ENCODE peak calls at places on chromosome 6, in nine cellular contexts. F, Y, B, T, X, H, K, L and W are unnamed samples.

GRCh38 chr6:46888031-46888430 is 33.7 kb downstream of the ADGRF5 start:
- DNase-seq in X (no peak), L (no peak), Y (no peak), K (no peak), H (no peak), F (no peak), T (peak), B (peak), W (peak)

GRCh38 chr6:135182120-135182992 is 1.2 kb downstream of the MYB start:
- DNase-seq in T (no peak), B (peak), F (peak), K (peak), L (peak), H (peak), Y (peak), X (peak), W (peak)

GRCh38 chr6:45607818-45608217 is 230.1 kb upstream of the SUPT3H start:
- DNase-seq in F (no peak), H (no peak), B (peak), T (peak), X (no peak), Y (peak), L (no peak), K (no peak), W (no peak)

GRCh38 chr6:83615025-83615999 is 93.6 kb downstream of the SNAP91 start:
- DNase-seq in B (peak), L (no peak), F (peak), H (no peak), T (peak), X (peak), Y (peak), K (peak), W (no peak)

GRCh38 chr6:13278184-13278583 is 50.2 kb downstream of the TBC1D7 start:
- DNase-seq in L (no peak), H (no peak), K (peak), Y (peak), T (no peak), B (no peak), X (no peak), F (peak), W (no peak)

GRCh38 chr6:128600397-128600951 is 80.1 kb upstream of the PTPRK start:
- DNase-seq in T (peak), F (no peak), Y (peak), K (no peak), H (no peak), B (peak), X (peak), L (no peak), W (no peak)

GRCh38 chr6:162857321-162857720 is 129.5 kb downstream of the PACRG start:
- DNase-seq in F (no peak), L (no peak), T (no peak), B (no peak), K (no peak), X (no peak), H (no peak), Y (no peak), W (no peak)

GRCh38 chr6:111724505-111724904 is 118.8 kb upstream of the TRAF3IP2 start:
- DNase-seq in T (no peak), Y (peak), X (no peak), F (no peak), B (no peak), L (no peak), K (no peak), H (no peak), W (no peak)

GRCh38 chr6:78911218-78911617 is 43.9 kb downstream of the IRAK1BP1 start:
- DNase-seq in Y (no peak), F (no peak), H (no peak), B (no peak), K (no peak), L (no peak), T (peak), X (no peak), W (no peak)

GRCh38 chr6:74657033-74657432 is 548.8 kb downstream of the COL12A1 start:
- DNase-seq in Y (no peak), B (peak), K (no peak), X (no peak), L (no peak), H (no peak), T (no peak), F (no peak), W (no peak)

GRCh38 chr6:138038148-138038870 is 68.9 kb downstream of the PERP start:
- DNase-seq in F (no peak), X (no peak), K (no peak), B (no peak), L (no peak), Y (no peak), T (no peak), H (no peak), W (no peak)

GRCh38 chr6:148313483-148313882 is 29.2 kb upstream of the SASH1 start:
- DNase-seq in K (no peak), F (no peak), X (no peak), B (no peak), L (no peak), H (no peak), Y (no peak), T (no peak), W (no peak)

GRCh38 chr6:27495386-27496135 is 22.7 kb upstream of the ZNF184 start:
- DNase-seq in F (no peak), T (peak), H (peak), B (peak), L (no peak), X (peak), Y (peak), K (peak), W (peak)

GRCh38 chr6:42251911-42252637 is 34.4 kb upstream of the MRPS10 start:
- DNase-seq in H (peak), Y (no peak), K (no peak), L (no peak), T (no peak), B (no peak), F (no peak), X (no peak), W (no peak)

GRCh38 chr6:155126727-155127439 is 131.8 kb downstream of the TIAM2 start:
- DNase-seq in H (no peak), X (peak), B (peak), L (no peak), F (no peak), K (no peak), T (peak), Y (peak), W (no peak)

GRCh38 chr6:125140808-125141207 is 12.8 kb upstream of the TPD52L1 start:
- DNase-seq in X (no peak), H (no peak), F (no peak), T (no peak), B (no peak), K (no peak), Y (no peak), L (no peak), W (no peak)

GRCh38 chr6:44442235-44442634 is 54.7 kb downstream of the CDC5L start:
- DNase-seq in B (no peak), K (no peak), L (no peak), Y (no peak), F (no peak), X (no peak), T (no peak), H (no peak), W (no peak)

GRCh38 chr6:14339711-14340590 is 222.4 kb downstream of the CD83 start:
- DNase-seq in B (no peak), T (no peak), K (no peak), H (no peak), Y (peak), L (no peak), X (no peak), F (no peak), W (no peak)

GRCh38 chr6:168033791-168034190 is 36.3 kb downstream of the KIF25 start:
- DNase-seq in Y (no peak), L (no peak), X (no peak), K (no peak), F (no peak), B (no peak), T (no peak), H (no peak), W (no peak)

GRCh38 chr6:39923394-39923793 is 10.9 kb downstream of the MOCS1 start:
- DNase-seq in H (peak), B (peak), X (no peak), F (peak), Y (no peak), T (peak), L (peak), K (peak), W (no peak)

GRCh38 chr6:3751019-3751729 is at the start of gene PXDC1:
- DNase-seq in B (peak), F (peak), L (peak), X (no peak), K (peak), T (no peak), Y (no peak), H (no peak), W (peak)

GRCh38 chr6:13923527-13924145 is 1.1 kb upstream of the RNF182 start:
- DNase-seq in F (no peak), X (no peak), H (no peak), T (no peak), K (peak), Y (peak), L (no peak), B (no peak), W (peak)

GRCh38 chr6:170132561-170132991 is 158.3 kb downstream of the DLL1 start:
- DNase-seq in B (no peak), T (no peak), X (no peak), F (peak), L (no peak), K (peak), Y (no peak), H (no peak), W (no peak)

GRCh38 chr6:7821426-7821825 is 89.2 kb downstream of the TXNDC5 start:
- DNase-seq in K (no peak), F (no peak), L (no peak), T (no peak), B (no peak), Y (no peak), X (no peak), H (no peak), W (no peak)

GRCh38 chr6:137927777-137928218 is 60.7 kb downstream of the TNFAIP3 start:
- DNase-seq in F (peak), B (peak), K (no peak), Y (peak), T (no peak), H (no peak), X (no peak), L (no peak), W (no peak)

GRCh38 chr6:123001540-123001939 is 5.5 kb downstream of the CLVS2 start:
- DNase-seq in Y (no peak), B (no peak), H (no peak), X (no peak), F (no peak), L (no peak), K (no peak), T (no peak), W (no peak)

GRCh38 chr6:52227495-52227894 is 16.8 kb downstream of the IL17F start:
- DNase-seq in X (no peak), T (no peak), K (no peak), F (no peak), B (no peak), Y (no peak), L (no peak), H (no peak), W (no peak)

GRCh38 chr6:26097268-26097875 is 10.1 kb downstream of the HFE start:
- DNase-seq in Y (peak), B (peak), F (peak), L (no peak), H (no peak), T (peak), X (peak), K (peak), W (peak)

GRCh38 chr6:148177589-148178233 is 164.9 kb upstream of the SASH1 start:
- DNase-seq in Y (peak), H (peak), K (peak), T (peak), X (peak), F (no peak), L (peak), B (peak), W (peak)

GRCh38 chr6:15953152-15953880 is 175.6 kb upstream of the MYLIP start:
- DNase-seq in Y (no peak), K (peak), F (no peak), H (no peak), B (no peak), L (no peak), X (no peak), T (no peak), W (no peak)

GRCh38 chr6:57252975-57253374 is 30.9 kb upstream of the RAB23 start:
- DNase-seq in X (no peak), Y (no peak), T (peak), F (no peak), H (no peak), K (no peak), L (no peak), B (no peak), W (no peak)

GRCh38 chr6:43013020-43013842 is 515 bp downstream of the MEA1 start:
- DNase-seq in F (no peak), Y (no peak), T (peak), L (no peak), B (no peak), X (no peak), H (no peak), K (no peak), W (peak)

GRCh38 chr6:26475823-26476729 is 18.3 kb downstream of the BTN2A1 start:
- DNase-seq in X (no peak), B (no peak), K (peak), H (no peak), F (no peak), Y (no peak), T (peak), L (no peak), W (no peak)

GRCh38 chr6:12957321-12958051 is 240.9 kb downstream of the PHACTR1 start:
- DNase-seq in B (peak), Y (peak), K (peak), H (peak), L (peak), T (peak), X (peak), F (peak), W (peak)

GRCh38 chr6:113015249-113015648 is 668.1 kb downstream of the RFPL4B start:
- DNase-seq in X (no peak), L (no peak), F (no peak), B (no peak), H (no peak), Y (no peak), T (peak), K (no peak), W (peak)

GRCh38 chr6:13953061-13953705 is 28.4 kb downstream of the RNF182 start:
- DNase-seq in K (no peak), X (peak), F (no peak), B (peak), Y (no peak), T (peak), L (no peak), H (no peak), W (peak)

GRCh38 chr6:24227556-24227955 is 101.5 kb downstream of the NRSN1 start:
- DNase-seq in K (no peak), T (no peak), X (no peak), Y (no peak), L (no peak), F (no peak), H (no peak), B (no peak), W (no peak)

GRCh38 chr6:33078919-33079521 is 3.2 kb downstream of the HLA-DPB1 start:
- DNase-seq in H (no peak), B (no peak), K (no peak), T (no peak), F (no peak), X (no peak), Y (no peak), L (no peak), W (no peak)
- H3K4me3 ChIP-seq in H (no peak), B (no peak), K (no peak), T (no peak), F (peak), X (no peak), Y (no peak), L (no peak), W (no peak)

GRCh38 chr6:146881228-146882181 is 282.7 kb downstream of the ADGB start:
- DNase-seq in H (no peak), L (no peak), T (no peak), F (no peak), X (no peak), Y (no peak), K (no peak), B (no peak), W (peak)
- H3K4me3 ChIP-seq in H (no peak), L (no peak), T (no peak), F (no peak), X (no peak), Y (no peak), K (no peak), B (no peak), W (no peak)

GRCh38 chr6:63789699-63790098 is 154.1 kb downstream of the PHF3 start:
- DNase-seq in L (no peak), Y (no peak), X (no peak), H (no peak), K (no peak), B (no peak), F (no peak), T (no peak), W (no peak)
- H3K4me3 ChIP-seq in L (no peak), Y (no peak), X (no peak), H (no peak), K (no peak), B (no peak), F (no peak), T (no peak), W (no peak)

GRCh38 chr6:2614155-2614554 is 136.6 kb downstream of the MYLK4 start:
- DNase-seq in Y (no peak), F (no peak), H (no peak), B (no peak), T (no peak), K (no peak), X (no peak), L (no peak), W (no peak)

GRCh38 chr6:2611092-2611491 is 139.6 kb downstream of the MYLK4 start:
- DNase-seq in K (no peak), L (no peak), X (peak), Y (no peak), T (peak), B (peak), H (no peak), F (no peak), W (no peak)

DNA sequence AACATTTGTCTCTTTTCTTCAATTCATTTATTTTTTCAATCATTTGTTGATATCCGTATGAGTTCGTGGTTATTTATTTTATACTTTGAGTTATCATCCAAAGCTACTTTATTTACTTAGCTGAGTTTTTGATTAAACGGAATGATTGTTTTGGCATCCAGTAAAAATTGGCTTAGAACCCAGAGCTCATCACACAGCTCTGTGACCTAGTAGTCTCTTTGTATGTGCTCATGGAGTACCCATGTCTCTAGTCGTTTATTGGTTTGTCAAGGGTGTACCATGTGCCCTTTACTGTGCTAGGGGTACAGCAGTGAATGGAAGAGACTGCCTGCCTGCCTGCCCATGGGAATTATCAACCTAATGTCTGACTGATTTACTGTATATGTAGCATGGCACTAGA is 142.2 kb downstream of the MYLK4 start:
- DNase-seq in B (no peak), T (no peak), L (no peak), K (no peak), H (no peak), F (no peak), Y (no peak), X (no peak), W (no peak)
- H3K4me3 ChIP-seq in B (no peak), T (no peak), L (no peak), K (no peak), H (no peak), F (no peak), Y (no peak), X (no peak), W (no peak)

GRCh38 chr6:31576897-31577341 is 1.6 kb downstream of the TNF start:
- DNase-seq in Y (peak), L (no peak), T (no peak), F (peak), X (no peak), B (no peak), K (peak), H (peak), W (no peak)

GRCh38 chr6:31575335-31575901 is at the start of gene TNF:
- DNase-seq in L (peak), K (peak), F (peak), X (no peak), Y (peak), B (peak), T (peak), H (peak), W (peak)

GRCh38 chr6:31578058-31578457 is 2.7 kb downstream of the TNF start:
- DNase-seq in F (no peak), X (no peak), B (no peak), K (no peak), L (no peak), T (no peak), Y (peak), H (no peak), W (no peak)

GRCh38 chr6:31574106-31575061 is 981 bp upstream of the TNF start:
- DNase-seq in X (no peak), K (peak), L (no peak), F (no peak), T (no peak), H (no peak), Y (peak), B (no peak), W (no peak)

GRCh38 chr6:31575952-31576684 is 753 bp downstream of the TNF start:
- DNase-seq in T (no peak), B (no peak), X (no peak), L (no peak), H (peak), F (no peak), Y (peak), K (peak), W (no peak)
- H3K4me3 ChIP-seq in T (no peak), B (no peak), X (no peak), L (peak), H (peak), F (peak), Y (peak), K (no peak), W (no peak)